ENCODE peak calls at places on chromosomes 3 and 15, in five cellular contexts. Q, N, H, P and J are unnamed samples.

GRCh38 chr3:152656207-152657001 is 178.5 kb upstream of the P2RY1 start:
- DNase-seq in Q (no peak), N (no peak), H (peak; percentile 49), P (no peak), J (no peak)

GRCh38 chr3:97958396-97958795 is 13.8 kb downstream of the RIOX2 start:
- DNase-seq in Q (no peak), N (no peak), H (no peak), P (no peak), J (no peak)

GRCh38 chr3:128487813-128488635 is 5.0 kb downstream of the GATA2 start:
- DNase-seq in Q (peak; percentile 81), N (no peak), H (peak; percentile 97), P (peak; percentile 28), J (peak; percentile 92)

GRCh38 chr15:63203451-63204090 is 14.2 kb downstream of the RAB8B start:
- DNase-seq in Q (no peak), N (no peak), H (no peak), P (no peak), J (no peak)

GRCh38 chr15:53196235-53196634 is 406.1 kb upstream of the ONECUT1 start:
- DNase-seq in Q (no peak), N (no peak), H (no peak), P (no peak), J (no peak)

GRCh38 chr3:10286596-10287295 is 6.0 kb downstream of the GHRL start:
- DNase-seq in Q (peak; percentile 57), N (no peak), H (peak; percentile 56), P (peak; percentile 33), J (peak; percentile 77)

GRCh38 chr3:35483131-35483530 is 156.2 kb upstream of the ARPP21 start:
- DNase-seq in Q (no peak), N (no peak), H (no peak), P (no peak), J (no peak)

GRCh38 chr3:47348411-47349154 is 32.2 kb upstream of the PTPN23 start:
- DNase-seq in Q (no peak), N (no peak), H (no peak), P (no peak), J (no peak)

GRCh38 chr3:94024385-94024784 is 4.0 kb downstream of the STX19 start:
- DNase-seq in Q (no peak), N (no peak), H (no peak), P (no peak), J (no peak)

GRCh38 chr3:42061711-42062408 is 29.3 kb upstream of the TRAK1 start:
- DNase-seq in Q (peak; percentile 46), N (no peak), H (peak; percentile 74), P (no peak), J (peak; percentile 67)